ENCODE peak calls at places on chromosome 20, in ten cellular contexts. One of them, this sample, is unnamed.

GRCh38 chr20:23296841-23297701 is 53.5 kb upstream of the NXT1 start:
- DNase-seq in IMR-90: no peak
- DNase-seq in stomach: no peak
- DNase-seq in adrenal gland: peak; percentile 10
- DNase-seq in suprapubic skin: no peak
- DNase-seq in HCT116: no peak
- DNase-seq in vagina: no peak
- DNase-seq in sigmoid colon: peak; percentile 60
- DNase-seq in thyroid gland: no peak
- DNase-seq in endothelial cell of umbilical vein: no peak
- DNase-seq in this sample: no peak

GRCh38 chr20:64163776-64164122 is 503 bp upstream of the MYT1 start:
- DNase-seq in IMR-90: no peak
- DNase-seq in stomach: no peak
- DNase-seq in adrenal gland: no peak
- DNase-seq in suprapubic skin: no peak
- DNase-seq in HCT116: no peak
- DNase-seq in vagina: no peak
- DNase-seq in sigmoid colon: no peak
- DNase-seq in thyroid gland: no peak
- DNase-seq in endothelial cell of umbilical vein: no peak
- DNase-seq in this sample: no peak

GRCh38 chr20:57620999-57621398 is 773 bp upstream of the ZBP1 start:
- DNase-seq in IMR-90: no peak
- DNase-seq in stomach: no peak
- DNase-seq in adrenal gland: no peak
- DNase-seq in suprapubic skin: no peak
- DNase-seq in HCT116: no peak
- DNase-seq in vagina: no peak
- DNase-seq in sigmoid colon: no peak
- DNase-seq in thyroid gland: no peak
- DNase-seq in endothelial cell of umbilical vein: no peak
- DNase-seq in this sample: peak; percentile 58

GRCh38 chr20:45917790-45918141 is 5.8 kb upstream of the PLTP start:
- DNase-seq in IMR-90: peak; percentile 75
- DNase-seq in stomach: no peak
- DNase-seq in adrenal gland: no peak
- DNase-seq in suprapubic skin: no peak
- DNase-seq in HCT116: no peak
- DNase-seq in vagina: no peak
- DNase-seq in sigmoid colon: no peak
- DNase-seq in thyroid gland: no peak
- DNase-seq in endothelial cell of umbilical vein: no peak
- DNase-seq in this sample: no peak

GRCh38 chr20:63103402-63104311 is 96.9 kb upstream of the BHLHE23 start:
- DNase-seq in IMR-90: peak; percentile 3
- DNase-seq in stomach: no peak
- DNase-seq in adrenal gland: no peak
- DNase-seq in suprapubic skin: peak; percentile 76
- DNase-seq in HCT116: no peak
- DNase-seq in vagina: no peak
- DNase-seq in sigmoid colon: no peak
- DNase-seq in thyroid gland: no peak
- DNase-seq in endothelial cell of umbilical vein: no peak
- DNase-seq in this sample: no peak

GRCh38 chr20:53859684-53860083 is 210.7 kb downstream of the BCAS1 start:
- DNase-seq in IMR-90: no peak
- DNase-seq in stomach: no peak
- DNase-seq in adrenal gland: peak; percentile 47
- DNase-seq in suprapubic skin: no peak
- DNase-seq in HCT116: no peak
- DNase-seq in vagina: no peak
- DNase-seq in sigmoid colon: peak; percentile 83
- DNase-seq in thyroid gland: peak; percentile 82
- DNase-seq in endothelial cell of umbilical vein: no peak
- DNase-seq in this sample: peak; percentile 35

GRCh38 chr20:4913147-4913546 is 88.2 kb downstream of the SLC23A2 start:
- DNase-seq in IMR-90: no peak
- DNase-seq in stomach: no peak
- DNase-seq in adrenal gland: no peak
- DNase-seq in suprapubic skin: no peak
- DNase-seq in HCT116: no peak
- DNase-seq in vagina: no peak
- DNase-seq in sigmoid colon: no peak
- DNase-seq in thyroid gland: no peak
- DNase-seq in endothelial cell of umbilical vein: no peak
- DNase-seq in this sample: no peak

GRCh38 chr20:62787866-62788265 is 8.4 kb upstream of the MRGBP start:
- DNase-seq in IMR-90: no peak
- DNase-seq in stomach: no peak
- DNase-seq in adrenal gland: no peak
- DNase-seq in suprapubic skin: no peak
- DNase-seq in HCT116: no peak
- DNase-seq in vagina: no peak
- DNase-seq in sigmoid colon: no peak
- DNase-seq in thyroid gland: peak; percentile 46
- DNase-seq in endothelial cell of umbilical vein: no peak
- DNase-seq in this sample: no peak

GRCh38 chr20:3804254-3804751 is 8.2 kb downstream of the CDC25B start:
- DNase-seq in IMR-90: no peak
- DNase-seq in stomach: no peak
- DNase-seq in adrenal gland: no peak
- DNase-seq in suprapubic skin: no peak
- DNase-seq in HCT116: no peak
- DNase-seq in vagina: no peak
- DNase-seq in sigmoid colon: no peak
- DNase-seq in thyroid gland: no peak
- DNase-seq in endothelial cell of umbilical vein: no peak
- DNase-seq in this sample: no peak

GRCh38 chr20:3803854-3804253 is 7.7 kb downstream of the CDC25B start:
- DNase-seq in IMR-90: no peak
- DNase-seq in stomach: no peak
- DNase-seq in adrenal gland: no peak
- DNase-seq in suprapubic skin: no peak
- DNase-seq in HCT116: no peak
- DNase-seq in vagina: no peak
- DNase-seq in sigmoid colon: no peak
- DNase-seq in thyroid gland: no peak
- DNase-seq in endothelial cell of umbilical vein: no peak
- DNase-seq in this sample: no peak

GRCh38 chr20:3801846-3802245 is 5.7 kb downstream of the CDC25B start:
- DNase-seq in IMR-90: no peak
- DNase-seq in stomach: no peak
- DNase-seq in adrenal gland: no peak
- DNase-seq in suprapubic skin: no peak
- DNase-seq in HCT116: no peak
- DNase-seq in vagina: no peak
- DNase-seq in sigmoid colon: no peak
- DNase-seq in thyroid gland: no peak
- DNase-seq in endothelial cell of umbilical vein: no peak
- DNase-seq in this sample: no peak

GRCh38 chr20:3802524-3803239 is 6.6 kb downstream of the CDC25B start:
- DNase-seq in IMR-90: no peak
- DNase-seq in stomach: no peak
- DNase-seq in adrenal gland: no peak
- DNase-seq in suprapubic skin: no peak
- DNase-seq in HCT116: no peak
- DNase-seq in vagina: no peak
- DNase-seq in sigmoid colon: no peak
- DNase-seq in thyroid gland: no peak
- DNase-seq in endothelial cell of umbilical vein: no peak
- DNase-seq in this sample: no peak

GRCh38 chr20:3803289-3803688 is 7.2 kb downstream of the CDC25B start:
- DNase-seq in IMR-90: no peak
- DNase-seq in stomach: no peak
- DNase-seq in adrenal gland: no peak
- DNase-seq in suprapubic skin: no peak
- DNase-seq in HCT116: no peak
- DNase-seq in vagina: no peak
- DNase-seq in sigmoid colon: no peak
- DNase-seq in thyroid gland: no peak
- DNase-seq in endothelial cell of umbilical vein: no peak
- DNase-seq in this sample: no peak
- H3K4me1 ChIP-seq in IMR-90: peaks cover 38% of the 10 kb centered on the region
- H3K4me1 ChIP-seq in stomach: peaks cover 81% of the 10 kb centered on the region
- H3K4me1 ChIP-seq in adrenal gland: peaks cover 26% of the 10 kb centered on the region
- H3K4me1 ChIP-seq in suprapubic skin: peaks cover 90% of the 10 kb centered on the region
- H3K4me1 ChIP-seq in HCT116: peaks cover 55% of the 10 kb centered on the region
- H3K4me1 ChIP-seq in vagina: peaks cover 56% of the 10 kb centered on the region
- H3K4me1 ChIP-seq in sigmoid colon: peaks cover 49% of the 10 kb centered on the region
- H3K4me1 ChIP-seq in thyroid gland: peaks cover 29% of the 10 kb centered on the region
- H3K4me1 ChIP-seq in endothelial cell of umbilical vein: peaks cover 20% of the 10 kb centered on the region
- H3K4me1 ChIP-seq in this sample: peaks cover 28% of the 10 kb centered on the region

GRCh38 chr20:38170914-38171300 is 5.8 kb upstream of the TGM2 start:
- DNase-seq in IMR-90: no peak
- DNase-seq in stomach: no peak
- DNase-seq in adrenal gland: no peak
- DNase-seq in suprapubic skin: no peak
- DNase-seq in HCT116: no peak
- DNase-seq in vagina: no peak
- DNase-seq in sigmoid colon: peak; percentile 52
- DNase-seq in thyroid gland: no peak
- DNase-seq in endothelial cell of umbilical vein: no peak
- DNase-seq in this sample: no peak

GRCh38 chr20:38167851-38168760 is 3.0 kb upstream of the TGM2 start:
- DNase-seq in IMR-90: peak; percentile 96
- DNase-seq in stomach: peak; percentile 51
- DNase-seq in adrenal gland: peak; percentile 80
- DNase-seq in suprapubic skin: no peak
- DNase-seq in HCT116: no peak
- DNase-seq in vagina: peak; percentile 91
- DNase-seq in sigmoid colon: peak; percentile 85
- DNase-seq in thyroid gland: peak; percentile 46
- DNase-seq in endothelial cell of umbilical vein: peak; percentile 77
- DNase-seq in this sample: peak; percentile 55

GRCh38 chr20:38170219-38170902 is 5.3 kb upstream of the TGM2 start:
- DNase-seq in IMR-90: peak; percentile 64
- DNase-seq in stomach: no peak
- DNase-seq in adrenal gland: no peak
- DNase-seq in suprapubic skin: no peak
- DNase-seq in HCT116: no peak
- DNase-seq in vagina: no peak
- DNase-seq in sigmoid colon: peak; percentile 33
- DNase-seq in thyroid gland: no peak
- DNase-seq in endothelial cell of umbilical vein: no peak
- DNase-seq in this sample: no peak

GRCh38 chr20:38168791-38169589 is 3.9 kb upstream of the TGM2 start:
- DNase-seq in IMR-90: no peak
- DNase-seq in stomach: peak; percentile 30
- DNase-seq in adrenal gland: peak; percentile 58
- DNase-seq in suprapubic skin: no peak
- DNase-seq in HCT116: no peak
- DNase-seq in vagina: no peak
- DNase-seq in sigmoid colon: no peak
- DNase-seq in thyroid gland: no peak
- DNase-seq in endothelial cell of umbilical vein: peak; percentile 33
- DNase-seq in this sample: no peak

DNA sequence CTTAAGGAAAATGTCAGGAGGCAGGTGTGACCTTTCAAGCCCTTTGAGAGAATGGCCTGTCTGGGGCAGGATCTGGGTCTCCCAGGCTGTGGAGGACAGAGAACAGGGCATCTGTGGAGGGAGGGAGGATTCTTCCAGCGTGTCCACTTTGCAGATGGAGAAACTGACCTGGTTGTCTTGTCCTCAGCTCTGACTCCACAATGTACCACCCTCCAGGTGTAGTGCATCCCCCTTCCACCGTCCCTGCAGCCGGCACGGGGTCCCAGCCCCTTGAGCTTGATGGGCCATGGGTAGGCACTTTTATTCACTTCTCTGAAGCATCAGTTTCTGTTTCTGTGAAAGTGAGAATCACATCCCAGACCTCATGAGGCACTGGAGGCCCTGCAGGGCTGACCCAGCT is 4.6 kb upstream of the TGM2 start:
- DNase-seq in IMR-90: no peak
- DNase-seq in stomach: no peak
- DNase-seq in adrenal gland: no peak
- DNase-seq in suprapubic skin: no peak
- DNase-seq in HCT116: no peak
- DNase-seq in vagina: no peak
- DNase-seq in sigmoid colon: peak; percentile 51
- DNase-seq in thyroid gland: no peak
- DNase-seq in endothelial cell of umbilical vein: no peak
- DNase-seq in this sample: no peak
- H3K27ac ChIP-seq in IMR-90: peak overlapping the region; percentile 74
- H3K27ac ChIP-seq in stomach: peak overlapping the region; percentile 85
- H3K27ac ChIP-seq in adrenal gland: peak overlapping the region; percentile 23
- H3K27ac ChIP-seq in suprapubic skin: no peak overlapping the region
- H3K27ac ChIP-seq in HCT116: no peak overlapping the region
- H3K27ac ChIP-seq in vagina: peak overlapping the region; percentile 53
- H3K27ac ChIP-seq in sigmoid colon: peak overlapping the region; percentile 65
- H3K27ac ChIP-seq in thyroid gland: no peak overlapping the region
- H3K27ac ChIP-seq in endothelial cell of umbilical vein: peak overlapping the region; percentile 38
- H3K27ac ChIP-seq in this sample: no peak overlapping the region

DNA sequence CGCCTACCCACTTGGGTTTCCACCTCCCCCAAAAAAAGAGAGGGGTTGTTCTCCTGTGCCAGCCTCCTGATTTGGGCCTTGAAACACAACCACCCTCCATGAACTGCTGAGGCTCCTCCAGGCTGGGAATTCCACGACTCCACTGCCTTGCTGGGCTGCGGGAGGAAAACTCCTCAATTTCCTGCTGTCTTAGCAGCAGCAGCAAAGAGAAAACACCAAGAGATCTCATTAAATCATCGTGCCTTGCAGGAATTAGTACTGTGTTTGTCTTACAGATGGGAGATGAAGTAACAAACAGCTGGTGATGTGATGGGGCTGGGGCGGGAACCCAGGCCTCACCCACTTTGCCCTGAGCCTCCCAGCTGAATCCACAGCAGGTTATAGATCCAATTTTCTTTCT is 29.0 kb downstream of the BPIFB1 start:
- DNase-seq in IMR-90: no peak
- DNase-seq in stomach: no peak
- DNase-seq in adrenal gland: no peak
- DNase-seq in suprapubic skin: no peak
- DNase-seq in HCT116: no peak
- DNase-seq in vagina: no peak
- DNase-seq in sigmoid colon: no peak
- DNase-seq in thyroid gland: no peak
- DNase-seq in endothelial cell of umbilical vein: no peak
- DNase-seq in this sample: no peak
- TF ChIP-seq POLR2A in IMR-90: no peak
- TF ChIP-seq POLR2A in stomach: no peak
- TF ChIP-seq POLR2A in adrenal gland: no peak
- TF ChIP-seq POLR2A in suprapubic skin: no peak
- TF ChIP-seq POLR2A in HCT116: no peak
- TF ChIP-seq POLR2A in vagina: no peak
- TF ChIP-seq POLR2A in sigmoid colon: no peak
- TF ChIP-seq POLR2A in thyroid gland: no peak
- TF ChIP-seq POLR2A in endothelial cell of umbilical vein: no peak
- TF ChIP-seq POLR2A in this sample: no peak

DNA sequence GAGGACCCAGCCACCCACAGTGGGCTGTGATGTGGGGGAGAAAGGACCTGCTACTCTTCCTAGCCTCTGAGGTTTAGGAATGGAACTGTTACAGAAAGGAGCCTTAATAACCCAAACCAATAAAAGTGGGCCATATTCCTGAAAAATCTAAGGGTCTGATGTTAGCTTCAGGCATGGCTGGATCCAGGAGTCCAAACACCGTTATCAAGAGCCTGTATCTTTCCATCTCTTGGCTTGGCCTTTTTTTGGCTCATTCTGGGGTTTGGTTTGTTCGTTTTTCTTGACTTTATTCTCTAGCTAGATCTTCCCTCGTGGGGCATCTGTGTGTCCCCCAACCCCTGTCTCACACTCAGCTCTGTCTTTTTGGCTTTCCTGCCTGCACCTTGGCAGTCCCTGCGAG is 38.7 kb downstream of the CDH4 start:
- DNase-seq in IMR-90: no peak
- DNase-seq in stomach: no peak
- DNase-seq in adrenal gland: no peak
- DNase-seq in suprapubic skin: no peak
- DNase-seq in HCT116: no peak
- DNase-seq in vagina: no peak
- DNase-seq in sigmoid colon: no peak
- DNase-seq in thyroid gland: no peak
- DNase-seq in endothelial cell of umbilical vein: no peak
- DNase-seq in this sample: no peak
- H3K4me1 ChIP-seq in IMR-90: peaks cover 2% of the 10 kb centered on the region
- H3K4me1 ChIP-seq in stomach: no peaks in the 10 kb centered on the region
- H3K4me1 ChIP-seq in adrenal gland: no peaks in the 10 kb centered on the region
- H3K4me1 ChIP-seq in suprapubic skin: no peaks in the 10 kb centered on the region
- H3K4me1 ChIP-seq in HCT116: no peaks in the 10 kb centered on the region
- H3K4me1 ChIP-seq in vagina: no peaks in the 10 kb centered on the region
- H3K4me1 ChIP-seq in sigmoid colon: peaks cover 3% of the 10 kb centered on the region
- H3K4me1 ChIP-seq in thyroid gland: no peaks in the 10 kb centered on the region
- H3K4me1 ChIP-seq in endothelial cell of umbilical vein: no peaks in the 10 kb centered on the region
- H3K4me1 ChIP-seq in this sample: no peaks in the 10 kb centered on the region

This sample was measured in transverse colon.